ENCODE peak calls at places on chromosomes 11 and 22, in five cellular contexts. P is ascending aorta, A is heart left ventricle, I is fibroblast of lung, X is uterus. G is an unnamed sample.
A peak's percentile ranks its signal among the peaks of the same experiment; 100 is the strongest.

GRCh38 chr11:65557280-65558001 is 718 bp downstream of the LTBP3 start:
- DNase-seq in P (no peak), A (peak; percentile 60), I (peak; percentile 26), X (peak; percentile 40), G (no peak)

GRCh38 chr11:118151421-118151820 is 1.2 kb downstream of the SCN4B start:
- DNase-seq in P (no peak), A (no peak), I (no peak), X (no peak), G (peak; percentile 63)

GRCh38 chr22:47997052-47997568 is 1234.7 kb downstream of the TBC1D22A start:
- DNase-seq in P (no peak), A (no peak), I (no peak), X (no peak), G (no peak)

GRCh38 chr11:45993438-45994064 is 71.1 kb downstream of the LARGE2 start:
- DNase-seq in P (no peak), A (peak; percentile 36), I (peak; percentile 42), X (peak; percentile 77), G (peak; percentile 43)

GRCh38 chr11:116791813-116792143 is at the start of gene APOA5:
- DNase-seq in P (no peak), A (no peak), I (no peak), X (no peak), G (no peak)

GRCh38 chr11:94895451-94895850 is 77.9 kb downstream of the CWC15 start:
- DNase-seq in P (no peak), A (no peak), I (peak; percentile 60), X (no peak), G (peak; percentile 55)

GRCh38 chr11:19803506-19803998 is 90.9 kb downstream of the NAV2 start:
- DNase-seq in P (no peak), A (no peak), I (no peak), X (no peak), G (no peak)

GRCh38 chr11:108343714-108344113 is 120.8 kb downstream of the ATM start:
- DNase-seq in P (no peak), A (no peak), I (no peak), X (no peak), G (no peak)

GRCh38 chr11:19342036-19342435 is 101.3 kb upstream of the E2F8 start:
- DNase-seq in P (no peak), A (no peak), I (no peak), X (no peak), G (no peak)

GRCh38 chr11:112211556-112211955 is 14.7 kb upstream of the PTS start:
- DNase-seq in P (no peak), A (no peak), I (no peak), X (no peak), G (no peak)

GRCh38 chr11:122656073-122656630 is 630 bp downstream of the UBASH3B start:
- DNase-seq in P (no peak), A (peak; percentile 52), I (peak; percentile 60), X (peak; percentile 27), G (peak; percentile 69)

GRCh38 chr11:46293616-46294015 is 16.2 kb downstream of the CREB3L1 start:
- DNase-seq in P (no peak), A (no peak), I (peak; percentile 89), X (no peak), G (peak; percentile 80)

GRCh38 chr11:116513894-116514293 is 258.9 kb downstream of the BUD13 start:
- DNase-seq in P (no peak), A (no peak), I (peak; percentile 3), X (no peak), G (peak; percentile 60)

DNA sequence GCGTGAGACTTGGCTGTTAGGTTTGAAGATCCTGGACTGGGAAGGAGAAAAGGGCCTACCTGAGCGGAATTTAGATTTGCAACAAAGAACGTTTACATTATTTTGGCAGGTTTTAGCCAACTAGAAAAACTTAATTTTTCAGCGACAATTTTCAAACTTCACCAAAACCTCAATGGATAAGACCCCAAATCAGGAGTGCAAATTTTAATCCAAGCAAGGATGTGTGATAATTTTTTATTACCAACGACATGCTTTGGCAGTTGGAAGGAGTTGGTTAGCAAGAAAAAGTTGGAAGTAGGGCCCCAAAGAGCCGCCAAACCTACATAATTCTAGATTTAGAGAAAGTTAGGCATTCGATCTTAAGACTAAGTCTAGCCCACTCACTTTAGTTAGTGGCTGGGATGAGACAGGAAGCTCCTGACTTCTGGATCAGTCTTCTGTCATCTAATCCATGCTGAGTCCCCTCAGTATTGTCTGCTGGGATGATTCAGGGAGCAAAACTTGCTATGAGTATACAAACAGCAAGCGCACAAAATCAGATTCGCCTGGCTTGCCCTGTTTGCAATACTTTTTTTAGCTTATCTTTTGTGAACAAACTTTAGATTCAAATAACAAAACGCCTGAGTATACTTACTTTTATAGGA is 790 bp upstream of the RDX start:
- DNase-seq in P (no peak), A (no peak), I (peak; percentile 12), X (no peak), G (peak; percentile 47)
- H3K4me3 ChIP-seq in P (peak overlapping the region; percentile 95), A (peak overlapping the region; percentile 96), I (peak overlapping the region; percentile 55), X (peak overlapping the region; percentile 87), G (peak overlapping the region; percentile 94)

GRCh38 chr11:71498091-71498490 is 29.0 kb upstream of the KRTAP5-7 start:
- DNase-seq in P (no peak), A (no peak), I (no peak), X (no peak), G (no peak)
- H3K36me3 ChIP-seq in P (peaks cover 84% of the 10 kb centered on the region), A (peaks cover 85% of the 10 kb centered on the region), I (peaks cover 15% of the 10 kb centered on the region), X (no peaks in the 10 kb centered on the region), G (peaks cover 13% of the 10 kb centered on the region)

GRCh38 chr11:35035894-35036408 is 103.0 kb upstream of the CD44 start:
- DNase-seq in P (no peak), A (no peak), I (peak; percentile 91), X (no peak), G (peak; percentile 78)

GRCh38 chr11:35031869-35032268 is 107.1 kb upstream of the CD44 start:
- DNase-seq in P (no peak), A (no peak), I (no peak), X (no peak), G (peak; percentile 67)

GRCh38 chr11:35034401-35034800 is 104.6 kb upstream of the CD44 start:
- DNase-seq in P (no peak), A (no peak), I (no peak), X (no peak), G (no peak)

GRCh38 chr11:35030716-35031213 is 108.2 kb upstream of the CD44 start:
- DNase-seq in P (peak; percentile 60), A (peak; percentile 64), I (peak; percentile 96), X (peak; percentile 86), G (peak; percentile 95)

DNA sequence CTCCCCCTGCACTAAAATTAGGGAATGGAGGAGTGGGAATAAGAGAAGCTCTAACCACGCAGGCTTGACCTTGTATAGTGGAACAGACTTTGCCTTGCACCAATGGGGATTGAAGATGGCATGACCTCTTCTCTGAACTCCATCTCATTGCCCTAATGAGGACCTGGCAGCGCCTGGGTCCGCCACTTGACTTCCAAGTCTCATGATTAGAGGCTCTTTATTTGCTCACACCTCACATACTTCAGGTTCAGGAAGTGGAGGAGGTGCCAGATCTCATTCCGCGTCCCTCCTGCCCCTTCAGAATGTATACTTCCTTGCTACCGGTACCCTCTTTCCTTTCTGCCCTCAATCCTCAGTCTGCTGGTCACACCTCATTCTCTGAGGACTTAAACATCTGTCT is 106.0 kb upstream of the CD44 start:
- DNase-seq in P (no peak), A (no peak), I (no peak), X (no peak), G (no peak)
- H3K9me3 ChIP-seq in P (no peaks in the 10 kb centered on the region), A (no peaks in the 10 kb centered on the region), I (no peaks in the 10 kb centered on the region), X (no peaks in the 10 kb centered on the region), G (peaks cover under 1% of the 10 kb centered on the region)

GRCh38 chr11:124801014-124801413 is 808 bp upstream of the MSANTD2 start:
- DNase-seq in P (no peak), A (no peak), I (peak; percentile 66), X (no peak), G (no peak)
- H3K4me3 ChIP-seq in P (peak overlapping the region; percentile 81), A (peak overlapping the region; percentile 75), I (peak overlapping the region; percentile 90), X (peak overlapping the region; percentile 91), G (peak overlapping the region; percentile 95)

GRCh38 chr22:19721486-19722172 is 1.7 kb upstream of the GP1BB start:
- DNase-seq in P (no peak), A (no peak), I (no peak), X (no peak), G (no peak)

GRCh38 chr22:19719488-19720021 is 3.8 kb upstream of the GP1BB start:
- DNase-seq in P (no peak), A (no peak), I (no peak), X (no peak), G (no peak)

GRCh38 chr22:19719055-19719482 is 4.3 kb upstream of the GP1BB start:
- DNase-seq in P (no peak), A (peak; percentile 60), I (no peak), X (no peak), G (no peak)

GRCh38 chr22:19720999-19721485 is 2.3 kb upstream of the GP1BB start:
- DNase-seq in P (no peak), A (no peak), I (no peak), X (no peak), G (no peak)

GRCh38 chr22:19720150-19720827 is 3.0 kb upstream of the GP1BB start:
- DNase-seq in P (no peak), A (no peak), I (no peak), X (no peak), G (no peak)
- H3K36me3 ChIP-seq in P (peaks cover 10% of the 10 kb centered on the region), A (peaks cover 29% of the 10 kb centered on the region), I (no peaks in the 10 kb centered on the region), X (no peaks in the 10 kb centered on the region), G (peaks cover 18% of the 10 kb centered on the region)

DNA sequence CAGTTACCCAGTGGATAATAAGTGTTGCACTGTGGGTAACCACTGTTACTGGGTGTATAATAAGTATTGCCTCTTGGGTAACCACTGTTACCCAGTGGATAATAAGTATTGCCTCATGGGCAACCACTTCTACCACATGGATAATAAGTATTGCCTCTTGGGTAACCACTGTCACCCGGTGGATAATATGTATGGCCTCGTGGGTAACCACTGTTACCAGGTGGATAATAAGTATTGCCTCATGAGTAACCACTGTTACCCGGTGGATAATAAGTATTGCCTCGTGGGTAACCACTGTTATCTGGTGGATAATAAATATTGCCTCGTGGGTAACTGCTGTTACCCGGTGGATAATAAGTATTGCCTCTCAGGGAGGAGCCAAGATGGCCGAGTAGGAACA is 29.7 kb upstream of the NXPE4 start:
- DNase-seq in P (no peak), A (no peak), I (no peak), X (no peak), G (no peak)
- H3K9me3 ChIP-seq in P (no peaks in the 10 kb centered on the region), A (no peaks in the 10 kb centered on the region), I (no peaks in the 10 kb centered on the region), X (no peaks in the 10 kb centered on the region), G (no peaks in the 10 kb centered on the region)

DNA sequence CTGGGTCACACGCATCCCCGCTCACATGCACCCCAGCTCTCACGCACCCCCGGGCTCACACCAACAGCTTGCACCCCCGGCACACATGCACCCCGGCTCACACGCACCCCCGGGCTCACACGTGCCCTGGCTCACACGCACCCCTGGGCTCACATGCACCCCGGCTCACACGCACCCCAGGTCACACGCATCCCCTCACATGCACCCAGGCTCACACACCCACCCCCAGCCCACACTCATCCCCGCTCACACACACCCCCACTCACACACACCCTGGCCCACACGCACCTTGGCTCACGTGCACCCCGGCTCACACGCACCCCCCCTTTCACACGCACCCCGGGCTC is 16.3 kb downstream of the TSPAN4 start:
- DNase-seq in P (no peak), A (no peak), I (no peak), X (no peak), G (no peak)
- H3K4me3 ChIP-seq in P (no peak overlapping the region), A (no peak overlapping the region), I (no peak overlapping the region), X (no peak overlapping the region), G (no peak overlapping the region)

DNA sequence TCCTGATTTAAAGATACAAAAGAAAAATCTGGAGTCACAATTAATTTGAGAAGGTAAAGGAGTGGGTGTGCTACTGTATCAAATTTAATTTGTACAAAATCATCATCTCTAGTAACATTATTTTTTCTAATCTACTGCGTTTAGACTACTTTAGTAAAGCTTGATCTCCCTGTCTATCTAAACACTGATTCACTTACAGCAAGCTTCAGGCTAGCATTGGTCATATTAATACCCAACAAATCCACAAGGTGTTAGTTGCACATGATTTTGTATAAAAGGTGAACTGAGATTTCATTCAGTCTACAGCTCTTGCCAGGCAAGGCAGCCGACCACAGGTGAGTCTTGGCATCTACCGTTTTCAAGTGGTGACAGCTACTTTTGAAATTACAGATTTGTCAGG is at the start of gene FSHB:
- DNase-seq in P (no peak), A (no peak), I (no peak), X (no peak), G (no peak)
- H3K36me3 ChIP-seq in P (no peaks in the 10 kb centered on the region), A (no peaks in the 10 kb centered on the region), I (no peaks in the 10 kb centered on the region), X (no peaks in the 10 kb centered on the region), G (no peaks in the 10 kb centered on the region)

G was measured in MG63.